ENCODE peak calls at places on chromosomes 4 and X, in six cellular contexts. I is K562, X is thoracic aorta, D is nephron progenitor cell, U is GM10248, Y is choroid plexus epithelial cell. C is an unnamed sample.

GRCh38 chr4:72744103-72744725 is 175.2 kb upstream of the ADAMTS3 start:
- DNase-seq in U (no peak), D (no peak), I (no peak), Y (no peak), X (no peak), C (no peak)

GRCh38 chr4:106615961-106616360 is 247.4 kb upstream of the GIMD1 start:
- DNase-seq in X (no peak), I (no peak), D (no peak), Y (peak), U (no peak), C (no peak)

GRCh38 chr4:121989715-121990114 is 37.9 kb upstream of the TRPC3 start:
- DNase-seq in I (peak), Y (peak), U (no peak), X (no peak), D (no peak), C (no peak)

GRCh38 chr4:55409468-55410171 is 13.9 kb downstream of the TMEM165 start:
- DNase-seq in D (no peak), I (peak), U (peak), X (peak), Y (peak), C (no peak)

GRCh38 chrX:2748171-2748814 is 3.5 kb upstream of the XG start:
- DNase-seq in U (no peak), I (no peak), D (no peak), Y (no peak), X (no peak), C (no peak)

GRCh38 chrX:53128097-53128749 is 34.3 kb downstream of the KANTR start:
- DNase-seq in Y (no peak), I (no peak), U (no peak), X (no peak), D (no peak), C (no peak)

GRCh38 chrX:39843318-39843717 is 254.4 kb downstream of the BCOR start:
- DNase-seq in U (no peak), I (no peak), D (no peak), X (no peak), Y (no peak), C (no peak)

GRCh38 chrX:134782796-134783195 is 124.5 kb upstream of the PLAC1 start:
- DNase-seq in I (peak), U (no peak), Y (peak), D (no peak), X (no peak), C (no peak)

GRCh38 chrX:133415276-133416105 is at the start of gene GPC4:
- DNase-seq in D (peak), U (no peak), I (no peak), X (no peak), Y (peak), C (no peak)

GRCh38 chrX:38594434-38594833 is 33.1 kb downstream of the TSPAN7 start:
- DNase-seq in I (no peak), X (no peak), D (no peak), U (no peak), Y (no peak), C (no peak)

GRCh38 chr4:151166662-151167061 is 67.2 kb downstream of the RPS3A start:
- DNase-seq in D (no peak), U (no peak), Y (no peak), X (no peak), I (no peak), C (no peak)

GRCh38 chr4:45741897-45742296 is 382.0 kb downstream of the GABRG1 start:
- DNase-seq in I (no peak), Y (no peak), D (no peak), X (no peak), U (no peak), C (no peak)

GRCh38 chr4:53586121-53586816 is 5.0 kb downstream of the LNX1 start:
- DNase-seq in D (no peak), I (no peak), U (no peak), X (no peak), Y (peak), C (no peak)

GRCh38 chr4:28250646-28251045 is 1390.0 kb downstream of the STIM2 start:
- DNase-seq in D (no peak), X (no peak), Y (no peak), I (no peak), U (no peak), C (no peak)

GRCh38 chr4:70667710-70668535 is 1.6 kb upstream of the JCHAIN start:
- DNase-seq in X (no peak), U (no peak), I (no peak), Y (peak), D (no peak), C (no peak)

GRCh38 chrX:35665311-35665710 is 132.8 kb upstream of the MAGEB16 start:
- DNase-seq in D (no peak), U (no peak), X (no peak), I (no peak), Y (no peak), C (no peak)

GRCh38 chrX:110421499-110422455 is 63.1 kb downstream of the RTL9 start:
- DNase-seq in X (no peak), Y (no peak), U (no peak), I (no peak), D (no peak), C (no peak)
- TF ChIP-seq CTCF in X (no peak), Y (no peak), U (no peak), I (no peak), D (no peak), C (no peak)

DNA sequence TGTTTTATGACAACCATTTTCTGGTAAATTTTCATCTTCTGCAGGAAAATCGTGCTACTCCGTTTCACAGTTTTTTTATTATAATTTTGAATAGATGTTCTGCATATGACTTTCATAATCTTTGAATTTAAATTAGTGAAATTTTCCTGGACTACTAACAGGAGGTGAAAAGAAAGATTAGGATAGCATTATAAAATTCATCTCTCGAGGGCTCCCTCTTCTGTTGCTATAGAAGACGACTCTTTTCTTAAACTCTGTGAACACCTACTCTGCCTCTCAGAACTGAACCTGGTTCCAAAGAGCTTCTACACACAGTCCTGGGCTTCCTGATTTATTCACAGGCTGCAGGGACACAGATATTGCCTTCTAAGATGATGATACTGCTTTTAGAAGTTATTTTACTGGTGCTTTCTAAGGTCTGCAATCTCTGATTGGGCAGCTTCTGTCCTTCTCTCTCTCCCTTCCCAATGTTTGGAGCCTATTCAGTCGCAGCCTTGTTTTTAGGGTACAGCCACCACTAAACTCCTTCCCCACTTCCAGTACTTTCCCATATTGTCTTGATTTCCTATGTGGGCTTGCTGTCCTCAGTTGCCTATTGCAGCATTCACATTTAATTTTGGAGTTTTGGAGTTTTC is 10.1 kb upstream of the SAP30 start:
- DNase-seq in I (no peak), D (no peak), U (no peak), Y (peak), X (no peak), C (no peak)
- TF ChIP-seq CTCF in I (peak), D (peak), U (no peak), Y (peak), X (peak), C (no peak)

DNA sequence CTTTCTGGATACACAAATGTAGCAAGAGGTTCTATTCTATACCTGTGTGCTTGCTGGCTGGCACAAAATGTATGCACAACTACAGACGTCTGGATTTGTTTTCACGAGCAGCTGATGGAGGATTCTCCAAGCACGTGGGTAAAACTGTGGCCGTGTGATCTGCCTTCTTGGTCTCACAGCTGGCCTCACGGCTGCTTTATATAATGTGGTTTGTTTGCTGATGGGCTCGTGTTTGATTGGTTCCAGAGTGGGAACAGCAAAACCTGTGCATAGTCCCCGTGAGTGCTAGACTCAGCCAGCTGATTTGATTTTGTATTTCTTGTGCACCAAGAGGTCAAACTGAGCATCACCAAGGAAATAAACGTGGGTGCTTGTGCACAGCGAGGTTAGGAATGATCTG is 262.6 kb upstream of the RPS6KA3 start:
- DNase-seq in I (no peak), X (no peak), D (no peak), U (no peak), Y (peak), C (no peak)
- TF ChIP-seq CTCF in I (no peak), X (no peak), D (no peak), U (no peak), Y (no peak), C (no peak)

GRCh38 chrX:83819304-83819703 is 41.6 kb upstream of the CYLC1 start:
- DNase-seq in I (no peak), Y (no peak), D (no peak), X (no peak), U (no peak), C (no peak)
- TF ChIP-seq CTCF in I (no peak), Y (no peak), D (no peak), X (no peak), U (no peak), C (no peak)

GRCh38 chrX:30572004-30572403 is 5.6 kb downstream of the TASL start:
- DNase-seq in D (no peak), U (peak), X (no peak), Y (no peak), I (no peak), C (no peak)

GRCh38 chrX:30572678-30573077 is 4.9 kb downstream of the TASL start:
- DNase-seq in D (no peak), X (no peak), Y (peak), I (no peak), U (no peak), C (no peak)

GRCh38 chrX:30573125-30573524 is 4.4 kb downstream of the TASL start:
- DNase-seq in Y (no peak), I (no peak), X (no peak), D (no peak), U (no peak), C (no peak)

GRCh38 chrX:30570505-30570904 is 7.1 kb downstream of the TASL start:
- DNase-seq in U (no peak), D (no peak), X (no peak), Y (peak), I (peak), C (no peak)
- TF ChIP-seq CTCF in U (peak), D (peak), X (peak), Y (peak), I (no peak), C (no peak)

GRCh38 chr4:149735796-149736195 is 79.8 kb downstream of the IQCM start:
- DNase-seq in I (no peak), X (no peak), Y (peak), U (no peak), D (no peak), C (no peak)
- TF ChIP-seq CTCF in I (no peak), X (no peak), Y (no peak), U (no peak), D (no peak), C (no peak)

DNA sequence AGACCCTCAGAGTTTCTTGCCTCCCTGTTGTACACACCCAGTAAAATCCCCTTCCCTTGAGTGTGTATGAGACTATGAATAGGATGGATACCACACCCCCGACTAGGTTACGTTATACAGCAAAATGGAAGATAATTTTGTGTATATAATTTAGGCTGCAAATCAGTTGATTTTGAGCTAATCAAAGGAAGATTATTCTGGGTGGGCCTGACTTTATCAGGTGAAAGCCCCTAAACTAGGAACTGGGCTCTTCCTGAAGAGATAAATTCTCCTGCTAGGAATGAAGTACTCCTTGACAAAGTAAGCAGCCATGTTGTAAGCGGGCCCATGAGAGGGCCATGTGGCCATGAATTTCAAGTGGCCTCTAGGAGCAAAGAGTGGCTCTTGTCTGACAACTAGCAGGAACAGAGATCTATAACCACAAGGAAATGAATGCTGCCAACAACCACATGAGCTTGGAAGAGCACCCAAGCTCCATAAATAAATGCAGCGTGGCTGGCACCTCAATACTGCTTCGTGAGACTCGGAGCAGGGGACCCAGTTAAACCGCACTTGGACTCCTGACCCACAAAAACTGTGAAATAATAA is 646.4 kb downstream of the IL1RAPL1 start:
- DNase-seq in Y (no peak), X (no peak), D (no peak), I (no peak), U (no peak), C (no peak)
- TF ChIP-seq CTCF in Y (no peak), X (no peak), D (no peak), I (no peak), U (no peak), C (no peak)

C was measured in activated B cell treated with CpG ODN at 0.5 μM for 24 hours.